ENCODE peak calls at places on chromosomes 2 and 18, in four cellular contexts. X, Y, J and V are unnamed samples.

GRCh38 chr2:99648115-99648850 is 158.5 kb upstream of the REV1 start:
- DNase-seq in X (no peak), J (no peak), Y (no peak), V (no peak)

GRCh38 chr2:221716434-221717303 is 144.6 kb upstream of the EPHA4 start:
- DNase-seq in J (peak), Y (no peak), X (no peak), V (no peak)

GRCh38 chr2:25187729-25188350 is 19.5 kb upstream of the POMC start:
- DNase-seq in Y (no peak), X (no peak), J (no peak), V (no peak)

GRCh38 chr2:97663962-97664635 is at the start of gene ACTR1B:
- DNase-seq in Y (peak), X (peak), J (peak), V (peak)

GRCh38 chr2:196758474-196759377 is 40.8 kb downstream of the GTF3C3 start:
- DNase-seq in J (peak), X (peak), Y (no peak), V (no peak)

GRCh38 chr2:223594259-223594658 is 7.9 kb downstream of the SCG2 start:
- DNase-seq in J (no peak), Y (no peak), X (no peak), V (no peak)

GRCh38 chr2:67137699-67138098 is 259.4 kb upstream of the ETAA1 start:
- DNase-seq in J (peak), X (no peak), Y (no peak), V (no peak)

GRCh38 chr2:120712180-120712678 is 23.4 kb upstream of the GLI2 start:
- DNase-seq in X (peak), Y (no peak), J (no peak), V (no peak)

GRCh38 chr2:70546376-70546775 is 7.2 kb downstream of the TGFA start:
- DNase-seq in X (no peak), Y (no peak), J (peak), V (no peak)

GRCh38 chr2:152743004-152743403 is 24.6 kb downstream of the ARL6IP6 start:
- DNase-seq in Y (no peak), J (peak), X (peak), V (no peak)

GRCh38 chr18:11689031-11689971 is at the start of gene GNAL:
- DNase-seq in X (peak), Y (peak), J (peak), V (peak)

GRCh38 chr2:214550774-214551173 is 139.9 kb downstream of the VWC2L start:
- DNase-seq in J (no peak), Y (no peak), X (no peak), V (no peak)

GRCh38 chr18:50970006-50970405 is 2.2 kb downstream of the ELAC1 start:
- DNase-seq in J (peak), X (peak), Y (no peak), V (no peak)

GRCh38 chr18:59690216-59691045 is 6.8 kb downstream of the CCBE1 start:
- DNase-seq in X (peak), Y (no peak), J (no peak), V (no peak)

GRCh38 chr2:195899226-195899625 is 169.4 kb downstream of the DNAH7 start:
- DNase-seq in J (no peak), X (no peak), Y (no peak), V (no peak)

GRCh38 chr2:45173513-45173912 is 164.3 kb upstream of the SIX2 start:
- DNase-seq in Y (no peak), J (peak), X (no peak), V (no peak)

GRCh38 chr18:62751977-62752376 is 36.6 kb downstream of the PHLPP1 start:
- DNase-seq in X (no peak), J (no peak), Y (no peak), V (no peak)

GRCh38 chr18:3597159-3597977 is 147.4 kb downstream of the TGIF1 start:
- DNase-seq in X (no peak), Y (no peak), J (no peak), V (no peak)

GRCh38 chr2:128260239-128261138 is 58.2 kb downstream of the HS6ST1 start:
- DNase-seq in Y (no peak), X (no peak), J (peak), V (peak)

GRCh38 chr2:179106342-179107178 is 56.6 kb upstream of the CCDC141 start:
- DNase-seq in Y (no peak), J (peak), X (no peak), V (peak)

GRCh38 chr18:73316513-73316912 is 448.7 kb upstream of the NETO1 start:
- DNase-seq in J (peak), Y (no peak), X (no peak), V (no peak)

GRCh38 chr2:28753043-28753683 is 1.5 kb downstream of the PPP1CB start:
- DNase-seq in X (peak), J (peak), Y (peak), V (peak)

GRCh38 chr2:238974061-238974460 is 126.2 kb downstream of the TWIST2 start:
- DNase-seq in X (no peak), Y (no peak), J (peak), V (no peak)

GRCh38 chr2:217903859-217904613 is 98.8 kb downstream of the TNS1 start:
- DNase-seq in Y (no peak), J (no peak), X (no peak), V (peak)

GRCh38 chr2:231124833-231125232 is at the start of gene HTR2B:
- DNase-seq in J (no peak), X (no peak), Y (no peak), V (no peak)

GRCh38 chr2:160736629-160737028 is 243.0 kb upstream of the RBMS1 start:
- DNase-seq in X (no peak), J (peak), Y (no peak), V (no peak)

GRCh38 chr2:104539649-104540048 is 314.3 kb upstream of the POU3F3 start:
- DNase-seq in X (no peak), Y (no peak), J (no peak), V (no peak)

GRCh38 chr2:240404174-240404852 is 31.1 kb upstream of the GPC1 start:
- DNase-seq in X (no peak), J (no peak), Y (no peak), V (no peak)

GRCh38 chr2:69837533-69837932 is 8.1 kb downstream of the GMCL1 start:
- DNase-seq in J (no peak), Y (no peak), X (no peak), V (no peak)

GRCh38 chr2:33247325-33247724 is 229.1 kb upstream of the RASGRP3 start:
- DNase-seq in X (no peak), J (no peak), Y (no peak), V (no peak)

GRCh38 chr2:118443596-118443995 is 355.3 kb downstream of the INSIG2 start:
- DNase-seq in J (peak), Y (no peak), X (no peak), V (no peak)